ENCODE peak calls at places on chromosomes 6 and 20, in four cellular contexts. Q is HCT116; X is activated T-cell treated with anti-CD3 and anti-CD28 coated beads, Interleukin-2, amount 50 U/mL, for 72 hours; B is stimulated activated CD4-positive, alpha-beta T cell treated with anti-CD3 and anti-CD28 coated beads, Interleukin-4, amount 100 ng/mL, for 24 hours. R is an unnamed sample.

GRCh38 chr6:169972736-169973135 is 221.3 kb downstream of the ERMARD start:
- DNase-seq in Q (no peak), X (no peak), B (no peak), R (no peak)

GRCh38 chr6:157155838-157156237 is 167.5 kb downstream of the TMEM242 start:
- DNase-seq in Q (no peak), X (no peak), B (no peak), R (no peak)

GRCh38 chr6:21213492-21213891 is 380.1 kb upstream of the SOX4 start:
- DNase-seq in Q (no peak), X (no peak), B (no peak), R (no peak)

GRCh38 chr6:131023834-131024504 is 39.1 kb downstream of the EPB41L2 start:
- DNase-seq in Q (peak), X (no peak), B (no peak), R (peak)

GRCh38 chr20:43694763-43695162 is 27.8 kb downstream of the MYBL2 start:
- DNase-seq in Q (no peak), X (no peak), B (no peak), R (no peak)

GRCh38 chr6:47434372-47435253 is 43.0 kb upstream of the CD2AP start:
- DNase-seq in Q (no peak), X (no peak), B (no peak), R (no peak)

GRCh38 chr6:80437186-80437585 is 330.7 kb downstream of the BCKDHB start:
- DNase-seq in Q (no peak), X (no peak), B (no peak), R (no peak)

GRCh38 chr20:2816583-2817340 is 598 bp downstream of the TMEM239 start:
- DNase-seq in Q (no peak), X (no peak), B (no peak), R (no peak)

GRCh38 chr6:11232968-11233626 is 629 bp upstream of the NEDD9 start:
- DNase-seq in Q (no peak), X (no peak), B (no peak), R (no peak)

GRCh38 chr6:150272976-150273315 is 95.9 kb upstream of the IYD start:
- DNase-seq in Q (no peak), X (no peak), B (no peak), R (no peak)

GRCh38 chr6:71745525-71745924 is 140.8 kb upstream of the RIMS1 start:
- DNase-seq in Q (no peak), X (no peak), B (no peak), R (no peak)

GRCh38 chr20:11849270-11849920 is 68.3 kb upstream of the BTBD3 start:
- DNase-seq in Q (no peak), X (no peak), B (no peak), R (no peak)

GRCh38 chr20:3042621-3043020 is 801 bp upstream of the GNRH2 start:
- DNase-seq in Q (no peak), X (no peak), B (no peak), R (no peak)

GRCh38 chr20:24584538-24585356 is 115.3 kb downstream of the SYNDIG1 start:
- DNase-seq in Q (no peak), X (no peak), B (no peak), R (no peak)

GRCh38 chr6:154995241-154996162 is at the start of gene TIAM2:
- DNase-seq in Q (no peak), X (peak), B (peak), R (peak)

GRCh38 chr20:38081575-38081974 is 48.0 kb downstream of the RPRD1B start:
- DNase-seq in Q (no peak), X (no peak), B (no peak), R (no peak)

GRCh38 chr6:82842721-82843120 is 222.9 kb downstream of the UBE3D start:
- DNase-seq in Q (no peak), X (no peak), B (no peak), R (no peak)

GRCh38 chr6:10412165-10412947 is 2.5 kb downstream of the TFAP2A start:
- DNase-seq in Q (no peak), X (peak), B (peak), R (peak)

GRCh38 chr6:14499804-14500203 is 382.2 kb downstream of the CD83 start:
- DNase-seq in Q (peak), X (no peak), B (no peak), R (no peak)

GRCh38 chr6:149701699-149702098 is 16.2 kb downstream of the LATS1 start:
- DNase-seq in Q (no peak), X (no peak), B (no peak), R (no peak)

GRCh38 chr6:44001318-44001868 is 125.9 kb downstream of the MRPL14 start:
- DNase-seq in Q (peak), X (peak), B (no peak), R (peak)

GRCh38 chr20:4513720-4514119 is 208.0 kb upstream of the PRND start:
- DNase-seq in Q (peak), X (no peak), B (no peak), R (peak)

GRCh38 chr6:126698732-126699240 is 358.9 kb downstream of the CENPW start:
- DNase-seq in Q (no peak), X (no peak), B (no peak), R (no peak)

GRCh38 chr20:11174861-11175260 is 501.1 kb upstream of the JAG1 start:
- DNase-seq in Q (no peak), X (no peak), B (no peak), R (no peak)

GRCh38 chr6:35288834-35289233 is 8.8 kb upstream of the DEF6 start:
- DNase-seq in Q (no peak), X (no peak), B (no peak), R (no peak)

GRCh38 chr20:36656733-36657132 is 10.7 kb upstream of the SLA2 start:
- DNase-seq in Q (no peak), X (no peak), B (no peak), R (no peak)

GRCh38 chr20:44034965-44035635 is 120.4 kb downstream of the TOX2 start:
- DNase-seq in Q (no peak), X (no peak), B (no peak), R (no peak)

GRCh38 chr20:63167918-63168520 is 47.9 kb downstream of the YTHDF1 start:
- DNase-seq in Q (no peak), X (no peak), B (no peak), R (no peak)

GRCh38 chr20:36491901-36492617 is 49.3 kb upstream of the MYL9 start:
- DNase-seq in Q (no peak), X (peak), B (peak), R (no peak)

GRCh38 chr6:79672631-79673065 is 41.5 kb downstream of the SH3BGRL2 start:
- DNase-seq in Q (peak), X (no peak), B (no peak), R (peak)

GRCh38 chr6:94735270-94735669 is 842.1 kb upstream of the MANEA start:
- DNase-seq in Q (no peak), X (no peak), B (no peak), R (no peak)